ENCODE peak calls at places on chromosomes 13 and 19, in four cellular contexts. S, J, O and H are unnamed samples.

GRCh38 chr19:46431824-46432223 is 3.1 kb upstream of the PNMA8C start:
- DNase-seq in J (no peak), S (no peak), O (no peak), H (no peak)

GRCh38 chr19:1913781-1914577 is 8.8 kb downstream of the ADAT3 start:
- DNase-seq in J (no peak), O (no peak), S (no peak), H (peak; percentile 64)

GRCh38 chr13:100100115-100100879 is 11.4 kb downstream of the PCCA start:
- DNase-seq in J (peak; percentile 10), O (no peak), S (peak; percentile 91), H (peak; percentile 80)

GRCh38 chr13:106232680-106233079 is 302.8 kb downstream of the EFNB2 start:
- DNase-seq in J (no peak), S (no peak), O (no peak), H (no peak)

GRCh38 chr13:109945206-109945960 is 159.0 kb upstream of the IRS2 start:
- DNase-seq in J (peak; percentile 58), S (peak; percentile 57), O (no peak), H (peak; percentile 96)

GRCh38 chr13:65594255-65594654 is 1635.9 kb downstream of the PCDH9 start:
- DNase-seq in O (no peak), J (no peak), S (peak; percentile 94), H (no peak)

GRCh38 chr13:43573361-43573740 is 213.4 kb downstream of the ENOX1 start:
- DNase-seq in J (peak; percentile 63), S (peak; percentile 52), O (no peak), H (peak; percentile 3)

GRCh38 chr19:5947435-5947834 is 30.5 kb downstream of the RANBP3 start:
- DNase-seq in O (no peak), S (peak; percentile 27), J (no peak), H (no peak)

GRCh38 chr19:10431254-10431942 is 11.1 kb downstream of the PDE4A start:
- DNase-seq in J (peak; percentile 37), S (no peak), O (peak; percentile 26), H (no peak)

GRCh38 chr19:14091885-14092462 is 1.4 kb upstream of the SAMD1 start:
- DNase-seq in O (peak; percentile 74), J (no peak), S (no peak), H (no peak)

GRCh38 chr13:85367887-85368286 is 431.3 kb downstream of the SLITRK6 start:
- DNase-seq in S (peak; percentile 86), J (no peak), O (no peak), H (no peak)

GRCh38 chr19:35740108-35740422 is 2.2 kb downstream of the IGFLR1 start:
- DNase-seq in J (no peak), S (no peak), O (no peak), H (no peak)
- H3K9ac ChIP-seq in J (peak overlapping the region; percentile 32), S (peak overlapping the region; percentile 66), O (peak overlapping the region; percentile 68), H (peak overlapping the region; percentile 28)

GRCh38 chr13:30734434-30734833 is 909 bp upstream of the ALOX5AP start:
- DNase-seq in S (peak; percentile 80), O (no peak), J (peak; percentile 61), H (peak; percentile 82)
- TF ChIP-seq CTCF in S (no peak), O (no peak), J (no peak), H (no peak)

GRCh38 chr13:48938308-48938943 is 37.3 kb upstream of the FNDC3A start:
- DNase-seq in O (no peak), J (no peak), S (no peak), H (no peak)
- TF ChIP-seq EZH2 in O (no peak), J (no peak), S (no peak), H (no peak)

GRCh38 chr19:45254044-45254531 is 3.0 kb downstream of the MARK4 start:
- DNase-seq in O (peak; percentile 12), S (no peak), J (no peak), H (no peak)
- H3K9ac ChIP-seq in O (no peak overlapping the region), S (no peak overlapping the region), J (no peak overlapping the region), H (no peak overlapping the region)

DNA sequence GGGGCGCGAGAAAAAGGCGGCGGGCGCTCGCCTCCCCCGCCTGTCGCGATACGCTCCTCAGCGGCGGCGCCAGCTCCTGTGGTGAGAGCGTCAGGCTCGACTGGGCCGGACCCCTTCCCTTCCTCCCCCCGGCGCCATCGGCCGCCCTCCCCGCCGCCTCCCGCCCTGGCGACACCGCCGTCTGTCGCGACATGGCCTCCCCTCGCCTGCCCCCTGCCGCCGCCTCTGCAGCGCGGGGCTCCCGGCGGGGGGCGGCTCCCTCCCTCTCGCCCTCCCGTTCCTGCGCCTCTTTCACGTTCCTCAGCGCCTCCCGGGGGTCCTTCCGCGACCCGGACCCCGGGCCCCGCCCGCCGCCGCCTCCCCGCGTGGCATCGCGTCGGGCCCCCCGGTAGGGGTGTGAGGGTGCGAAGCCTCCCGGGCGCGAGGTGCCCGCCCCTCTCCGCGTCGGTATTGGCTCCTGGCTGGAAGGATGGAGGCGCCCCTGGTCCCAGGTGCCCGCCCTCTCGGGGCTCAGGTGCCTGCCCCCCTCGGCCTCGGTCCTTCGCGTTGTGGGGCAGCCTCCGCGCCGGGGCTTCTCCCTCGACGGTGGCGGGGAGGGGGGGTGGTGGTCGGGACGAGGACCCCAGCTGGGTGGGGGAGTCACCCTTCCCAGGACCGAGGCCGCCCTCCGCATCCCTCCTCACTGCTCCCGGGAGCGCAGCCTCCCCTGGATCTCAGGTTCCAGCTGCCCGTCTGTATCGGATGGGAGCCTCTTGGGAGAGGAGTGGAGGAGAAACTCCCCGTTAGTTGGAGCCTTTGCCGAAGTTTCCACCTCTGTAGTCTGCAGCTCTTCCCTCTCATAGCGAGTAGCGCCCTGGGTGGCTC is 583 bp downstream of the CNOT3 start:
- DNase-seq in J (no peak), S (no peak), O (peak; percentile 43), H (no peak)
- TF ChIP-seq CTCF in J (peak; percentile 20), S (no peak), O (no peak), H (no peak)

DNA sequence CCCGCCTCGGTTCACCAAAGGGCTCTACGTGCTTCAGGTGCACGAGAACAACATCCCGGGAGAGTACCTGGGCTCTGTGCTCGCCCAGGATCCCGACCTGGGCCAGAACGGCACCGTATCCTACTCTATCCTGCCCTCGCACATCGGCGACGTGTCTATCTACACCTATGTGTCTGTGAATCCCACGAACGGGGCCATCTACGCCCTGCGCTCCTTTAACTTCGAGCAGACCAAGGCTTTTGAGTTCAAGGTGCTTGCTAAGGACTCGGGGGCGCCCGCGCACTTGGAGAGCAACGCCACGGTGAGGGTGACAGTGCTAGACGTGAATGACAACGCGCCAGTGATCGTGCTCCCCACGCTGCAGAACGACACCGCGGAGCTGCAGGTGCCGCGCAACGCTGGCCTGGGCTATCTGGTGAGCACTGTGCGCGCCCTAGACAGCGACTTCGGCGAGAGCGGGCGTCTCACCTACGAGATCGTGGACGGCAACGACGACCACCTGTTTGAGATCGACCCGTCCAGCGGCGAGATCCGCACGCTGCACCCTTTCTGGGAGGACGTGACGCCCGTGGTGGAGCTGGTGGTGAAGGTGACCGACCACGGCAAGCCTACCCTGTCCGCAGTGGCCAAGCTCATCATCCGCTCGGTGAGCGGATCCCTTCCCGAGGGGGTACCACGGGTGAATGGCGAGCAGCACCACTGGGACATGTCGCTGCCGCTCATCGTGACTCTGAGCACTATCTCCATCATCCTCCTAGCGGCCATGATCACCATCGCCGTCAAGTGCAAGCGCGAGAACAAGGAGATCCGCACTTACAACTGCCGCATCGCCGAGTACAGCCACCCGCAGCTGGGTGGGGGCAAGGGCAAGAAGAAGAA is 2.6 kb downstream of the PCDH17 start:
- DNase-seq in O (no peak), J (no peak), S (peak; percentile 22), H (no peak)
- TF ChIP-seq EZH2 in O (no peak), J (no peak), S (peak; percentile 63), H (peak; percentile 46)

GRCh38 chr19:43763473-43763939 is 8.7 kb upstream of the SMG9 start:
- DNase-seq in J (no peak), S (peak; percentile 55), O (no peak), H (no peak)
- H3K9ac ChIP-seq in J (no peak overlapping the region), S (peak overlapping the region; percentile 49), O (no peak overlapping the region), H (no peak overlapping the region)